ENCODE peak calls at places on chromosomes 2 and 18, in seven cellular contexts. Q is fibroblast of lung; O is breast epithelium; G is CD8-positive, alpha-beta memory T cell; J is CD4-positive, CD25-positive, alpha-beta regulatory T cell; L is CD4-positive, alpha-beta memory T cell; Z is heart left ventricle. F is an unnamed sample.
A peak's percentile ranks its signal among the peaks of the same experiment; 100 is the strongest.

GRCh38 chr2:198499539-198499938 is 695.1 kb downstream of the PLCL1 start:
- DNase-seq in G (no peak), O (no peak), J (no peak), Z (peak; percentile 28), L (no peak), Q (peak; percentile 82), F (no peak)

GRCh38 chr2:75540994-75541393 is 19.7 kb downstream of the EVA1A start:
- DNase-seq in L (no peak), Q (no peak), G (no peak), J (no peak), O (no peak), Z (no peak), F (no peak)

GRCh38 chr2:180622122-180622918 is 358.1 kb upstream of the UBE2E3 start:
- DNase-seq in Z (no peak), J (no peak), L (no peak), Q (peak; percentile 90), O (no peak), G (no peak), F (no peak)

GRCh38 chr2:238929242-238930081 is 81.6 kb downstream of the TWIST2 start:
- DNase-seq in Z (no peak), O (no peak), G (no peak), Q (peak; percentile 62), L (no peak), J (no peak), F (no peak)

GRCh38 chr2:159152119-159152778 is 134.3 kb downstream of the WDSUB1 start:
- DNase-seq in Z (no peak), G (no peak), Q (no peak), O (no peak), L (no peak), J (no peak), F (no peak)

GRCh38 chr2:135010200-135010942 is 36.9 kb downstream of the MAP3K19 start:
- DNase-seq in O (no peak), G (no peak), Z (no peak), L (no peak), J (no peak), Q (no peak), F (no peak)

GRCh38 chr2:143870696-143871095 is 649.2 kb downstream of the ZEB2 start:
- DNase-seq in O (no peak), L (no peak), J (no peak), Z (no peak), G (no peak), Q (no peak), F (no peak)

GRCh38 chr2:101736233-101736632 is 38.7 kb downstream of the MAP4K4 start:
- DNase-seq in J (no peak), O (no peak), L (no peak), Z (no peak), Q (no peak), G (no peak), F (no peak)

GRCh38 chr2:235255716-235256115 is 238.1 kb upstream of the AGAP1 start:
- DNase-seq in J (no peak), Q (no peak), L (no peak), Z (no peak), O (no peak), G (no peak), F (no peak)

GRCh38 chr2:86028763-86029381 is 76.8 kb downstream of the POLR1A start:
- DNase-seq in L (no peak), J (no peak), O (no peak), Z (peak; percentile 91), Q (no peak), G (no peak), F (no peak)

GRCh38 chr2:115825912-115826311 is 1383.5 kb downstream of the DPP10 start:
- DNase-seq in O (no peak), J (no peak), L (no peak), G (no peak), Q (no peak), Z (no peak), F (no peak)

GRCh38 chr2:94872676-94873361 is 1.6 kb downstream of the TEKT4 start:
- DNase-seq in J (no peak), O (no peak), L (no peak), Z (no peak), G (no peak), Q (no peak), F (no peak)

GRCh38 chr2:178482437-178482836 is 2.2 kb downstream of the PLEKHA3 start:
- DNase-seq in G (no peak), Q (no peak), L (no peak), O (no peak), Z (no peak), J (no peak), F (no peak)

GRCh38 chr2:155525194-155525593 is 807.3 kb downstream of the NR4A2 start:
- DNase-seq in O (no peak), Z (no peak), Q (no peak), G (no peak), L (no peak), J (no peak), F (no peak)

GRCh38 chr18:9016819-9017169 is 85.7 kb upstream of the NDUFV2 start:
- DNase-seq in L (no peak), G (no peak), Q (peak; percentile 62), J (no peak), Z (no peak), O (no peak), F (no peak)

GRCh38 chr2:229319558-229319957 is 48.5 kb upstream of the PID1 start:
- DNase-seq in Z (no peak), J (no peak), O (no peak), G (no peak), Q (no peak), L (no peak), F (no peak)

GRCh38 chr2:236613607-236614006 is 44.0 kb downstream of the ACKR3 start:
- DNase-seq in O (no peak), L (no peak), Z (no peak), G (no peak), J (no peak), Q (no peak), F (no peak)

GRCh38 chr2:234032301-234032856 is 18.1 kb upstream of the SPP2 start:
- DNase-seq in O (no peak), Q (peak; percentile 84), L (peak; percentile 82), Z (no peak), G (peak; percentile 71), J (no peak), F (peak; percentile 36)

GRCh38 chr2:234029150-234029733 is 21.3 kb upstream of the SPP2 start:
- DNase-seq in L (no peak), Z (no peak), O (no peak), Q (no peak), G (no peak), J (no peak), F (no peak)

GRCh38 chr2:234031207-234031606 is 19.3 kb upstream of the SPP2 start:
- DNase-seq in L (no peak), J (no peak), G (no peak), Z (no peak), O (no peak), Q (peak; percentile 23), F (no peak)

GRCh38 chr2:234033885-234034284 is 16.6 kb upstream of the SPP2 start:
- DNase-seq in Z (no peak), L (no peak), G (no peak), J (no peak), Q (peak; percentile 10), O (no peak), F (no peak)

DNA sequence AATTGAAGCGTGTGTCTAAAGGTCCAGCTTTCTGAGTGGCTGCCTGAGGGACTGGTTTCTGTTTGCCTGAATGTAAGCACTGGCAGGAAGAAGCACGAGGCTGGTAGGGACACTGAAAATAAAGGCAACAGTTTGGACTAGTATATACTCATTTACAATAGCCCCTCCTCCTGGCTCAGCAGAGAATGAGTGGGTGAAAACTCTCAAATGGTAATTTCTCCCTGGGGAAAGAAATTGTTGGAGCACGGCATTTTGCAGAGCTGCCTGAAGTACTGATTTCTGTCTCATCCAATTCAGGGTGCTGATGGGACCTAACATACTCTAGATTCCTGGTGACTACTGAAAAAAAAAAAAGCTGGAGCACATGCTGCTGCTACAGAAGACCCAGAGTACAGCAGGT is 17.3 kb upstream of the SPP2 start:
- DNase-seq in Q (peak; percentile 4), G (no peak), J (no peak), Z (no peak), O (no peak), L (no peak), F (no peak)
- H3K9me3 ChIP-seq in Q (no peaks in the 10 kb centered on the region), G (peaks cover 11% of the 10 kb centered on the region), J (peaks cover 25% of the 10 kb centered on the region), Z (peaks cover 25% of the 10 kb centered on the region), O (peaks cover 21% of the 10 kb centered on the region), L (no peaks in the 10 kb centered on the region), F (no peaks in the 10 kb centered on the region)

GRCh38 chr2:227406177-227407031 is 18.7 kb upstream of the SCYGR1 start:
- DNase-seq in Q (peak; percentile 98), J (no peak), O (peak; percentile 53), L (no peak), G (no peak), Z (peak; percentile 72), F (no peak)

GRCh38 chr2:227404575-227404974 is 16.8 kb upstream of the SCYGR1 start:
- DNase-seq in G (no peak), L (no peak), O (no peak), Z (no peak), J (no peak), Q (no peak), F (no peak)

GRCh38 chr2:227410191-227410590 is 22.4 kb upstream of the SCYGR1 start:
- DNase-seq in Z (no peak), G (no peak), Q (no peak), O (no peak), J (no peak), L (no peak), F (no peak)

GRCh38 chr2:227411320-227411989 is 23.7 kb upstream of the SCYGR1 start:
- DNase-seq in Q (no peak), Z (no peak), O (peak; percentile 23), G (no peak), J (no peak), L (peak; percentile 13), F (no peak)

GRCh38 chr2:227407601-227408089 is 19.9 kb upstream of the SCYGR1 start:
- DNase-seq in G (no peak), L (no peak), Q (no peak), J (no peak), O (peak; percentile 48), Z (peak; percentile 36), F (no peak)
- H3K27ac ChIP-seq in G (no peak overlapping the region), L (no peak overlapping the region), Q (no peak overlapping the region), J (no peak overlapping the region), O (peak overlapping the region; percentile 64), Z (no peak overlapping the region), F (no peak overlapping the region)

GRCh38 chr18:78538669-78539440 is 440.8 kb upstream of the SALL3 start:
- DNase-seq in G (no peak), Q (no peak), L (no peak), J (no peak), O (no peak), Z (no peak), F (no peak)

GRCh38 chr18:78542204-78542603 is 437.4 kb upstream of the SALL3 start:
- DNase-seq in G (no peak), Z (peak; percentile 50), L (no peak), Q (no peak), J (no peak), O (peak; percentile 83), F (no peak)

GRCh38 chr18:78543201-78543725 is 436.4 kb upstream of the SALL3 start:
- DNase-seq in L (no peak), Q (no peak), Z (no peak), O (no peak), J (no peak), G (no peak), F (no peak)

GRCh38 chr18:78546281-78546680 is 433.3 kb upstream of the SALL3 start:
- DNase-seq in L (no peak), O (no peak), G (no peak), Q (no peak), Z (no peak), J (no peak), F (no peak)

GRCh38 chr18:78540636-78541400 is 438.8 kb upstream of the SALL3 start:
- DNase-seq in Q (no peak), J (no peak), L (no peak), O (no peak), G (no peak), Z (no peak), F (no peak)
- H3K9me3 ChIP-seq in Q (no peaks in the 10 kb centered on the region), J (no peaks in the 10 kb centered on the region), L (no peaks in the 10 kb centered on the region), O (no peaks in the 10 kb centered on the region), G (no peaks in the 10 kb centered on the region), Z (no peaks in the 10 kb centered on the region), F (no peaks in the 10 kb centered on the region)

GRCh38 chr2:10971131-10971854 is 59.6 kb downstream of the KCNF1 start:
- DNase-seq in Q (no peak), O (no peak), J (no peak), L (no peak), Z (no peak), G (no peak), F (no peak)
- H3K27ac ChIP-seq in Q (no peak overlapping the region), O (no peak overlapping the region), J (no peak overlapping the region), L (no peak overlapping the region), Z (no peak overlapping the region), G (no peak overlapping the region), F (no peak overlapping the region)

F was measured in effector memory CD4-positive, alpha-beta T cell.